ENCODE peak calls at places on chromosomes 5 and 9, in nine cellular contexts. Y is gastrocnemius medialis, M is RWPE1, K is lower leg skin, D is OCI-LY7, Q is fibroblast of mammary gland, L is fibroblast of villous mesenchyme, F is astrocyte of the spinal cord, H is uterus. O is an unnamed sample.

GRCh38 chr9:111039203-111039907 is 1.1 kb upstream of the LPAR1 start:
- DNase-seq in D (no peak), M (peak), K (no peak), H (no peak), F (no peak), L (no peak), Q (no peak), Y (no peak), O (no peak)

GRCh38 chr9:4640027-4640426 is 22.1 kb upstream of the PLPP6 start:
- DNase-seq in K (no peak), D (no peak), L (peak), Y (no peak), F (peak), H (no peak), M (no peak), Q (peak), O (no peak)

GRCh38 chr5:38595149-38595725 is 38.8 kb upstream of the LIFR start:
- DNase-seq in Q (peak), H (no peak), D (no peak), L (peak), F (peak), K (no peak), M (no peak), Y (no peak), O (no peak)

GRCh38 chr5:150779397-150780179 is 1.0 kb downstream of the SMIM3 start:
- DNase-seq in F (no peak), Y (no peak), H (no peak), D (no peak), K (no peak), Q (peak), M (no peak), L (peak), O (no peak)

GRCh38 chr9:134536101-134536900 is 105.3 kb upstream of the COL5A1 start:
- DNase-seq in L (peak), D (no peak), F (peak), Q (peak), Y (no peak), K (no peak), H (no peak), M (peak), O (no peak)

GRCh38 chr9:120617637-120617979 is 37.6 kb upstream of the CDK5RAP2 start:
- DNase-seq in H (no peak), Y (no peak), L (peak), D (no peak), K (no peak), F (no peak), M (no peak), Q (peak), O (no peak)

GRCh38 chr9:135045264-135046155 is 42.0 kb upstream of the OLFM1 start:
- DNase-seq in M (no peak), D (no peak), K (no peak), Y (no peak), F (no peak), Q (no peak), H (no peak), L (no peak), O (no peak)

GRCh38 chr5:56190500-56190899 is 42.6 kb downstream of the ANKRD55 start:
- DNase-seq in F (peak), K (peak), D (no peak), M (no peak), Y (no peak), L (peak), Q (peak), H (peak), O (no peak)

GRCh38 chr5:423626-424258 is 19.2 kb upstream of the EXOC3 start:
- DNase-seq in Q (no peak), D (no peak), H (no peak), F (no peak), L (no peak), K (no peak), Y (no peak), M (no peak), O (no peak)

GRCh38 chr5:109859537-109859936 is 169.8 kb downstream of the MAN2A1 start:
- DNase-seq in L (no peak), H (no peak), F (no peak), Q (peak), M (no peak), D (no peak), K (no peak), Y (no peak), O (no peak)

GRCh38 chr5:113721171-113721570 is 207.7 kb downstream of the YTHDC2 start:
- DNase-seq in H (no peak), F (no peak), Q (no peak), D (no peak), K (no peak), M (no peak), L (no peak), Y (no peak), O (no peak)

GRCh38 chr9:137178939-137179630 is 7.2 kb upstream of the TMEM210 start:
- DNase-seq in M (no peak), K (no peak), D (no peak), F (no peak), Y (no peak), Q (no peak), H (no peak), L (no peak), O (no peak)

GRCh38 chr9:69314547-69314946 is 10.5 kb upstream of the ENTREP1 start:
- DNase-seq in D (no peak), M (no peak), K (no peak), Y (no peak), Q (peak), H (no peak), F (peak), L (no peak), O (no peak)

GRCh38 chr9:3768698-3769458 is 243.1 kb upstream of the RFX3 start:
- DNase-seq in H (peak), Q (peak), M (no peak), K (no peak), D (no peak), F (peak), Y (no peak), L (peak), O (no peak)

GRCh38 chr9:127578952-127579853 is 32.9 kb upstream of the STXBP1 start:
- DNase-seq in Y (peak), H (peak), K (peak), M (peak), L (peak), Q (peak), F (peak), D (no peak), O (peak)
- TF ChIP-seq CTCF in Y (no peak), H (peak), K (no peak), M (no peak), L (peak), Q (peak), F (peak), D (no peak), O (no peak)

GRCh38 chr5:173969167-173970049 is 19.6 kb upstream of the C5orf47 start:
- DNase-seq in F (peak), L (peak), K (no peak), D (no peak), H (no peak), M (peak), Y (no peak), Q (peak), O (no peak)

GRCh38 chr5:173972844-173973613 is 15.9 kb upstream of the C5orf47 start:
- DNase-seq in Q (peak), L (peak), K (peak), F (peak), Y (peak), H (peak), M (peak), D (peak), O (peak)

GRCh38 chr5:173973614-173973969 is 15.4 kb upstream of the C5orf47 start:
- DNase-seq in M (no peak), D (no peak), K (no peak), L (no peak), Y (no peak), Q (no peak), F (no peak), H (no peak), O (no peak)

GRCh38 chr5:173971681-173972080 is 17.3 kb upstream of the C5orf47 start:
- DNase-seq in H (no peak), M (no peak), L (no peak), K (no peak), Y (no peak), F (no peak), Q (no peak), D (peak), O (no peak)

GRCh38 chr5:173970878-173971650 is 17.9 kb upstream of the C5orf47 start:
- DNase-seq in D (peak), L (no peak), M (no peak), Q (peak), K (no peak), H (peak), F (no peak), Y (no peak), O (no peak)
- TF ChIP-seq CTCF in D (peak), L (no peak), M (no peak), Q (peak), K (no peak), H (no peak), F (no peak), Y (no peak), O (no peak)

DNA sequence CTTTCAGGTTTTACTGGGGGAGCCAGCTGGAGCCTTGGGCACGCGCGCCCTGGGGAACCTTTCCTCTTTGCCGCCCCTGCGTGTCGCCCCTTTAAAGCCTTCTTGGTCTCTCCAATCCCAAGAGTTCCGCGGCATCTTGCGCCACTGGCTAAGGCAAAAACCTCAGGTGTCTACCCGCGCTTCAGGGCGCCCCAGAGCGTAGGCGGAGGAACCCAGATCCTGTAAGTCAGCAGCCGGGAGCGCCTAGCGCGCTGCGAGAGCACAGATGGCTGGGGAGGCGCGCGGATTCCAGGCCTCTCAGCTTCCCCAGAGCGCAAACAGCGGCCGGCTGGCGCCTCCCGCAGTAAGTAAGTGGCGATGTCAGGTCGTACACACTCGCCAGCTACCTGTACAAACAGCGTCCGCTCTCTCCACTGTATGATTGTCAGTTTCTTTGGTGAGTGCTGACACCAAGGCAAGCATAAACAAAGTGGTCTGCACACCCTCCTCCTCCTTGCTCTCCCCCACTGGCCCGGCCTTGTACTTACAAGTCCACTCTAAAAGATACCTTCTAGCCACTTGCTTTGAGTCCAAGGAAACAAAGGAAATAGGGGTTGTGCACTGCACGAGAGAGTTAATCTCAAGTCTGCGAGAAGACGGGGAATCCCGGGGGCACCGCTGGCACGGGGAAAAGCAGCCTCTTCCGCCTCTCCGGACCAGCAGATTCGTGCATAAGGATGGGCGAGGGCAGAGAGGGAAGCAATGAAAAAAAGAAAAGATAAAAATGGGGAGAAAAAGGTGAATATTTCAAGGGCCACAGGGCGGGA is 2.9 kb downstream of the HTR1A start:
- DNase-seq in D (no peak), M (no peak), F (no peak), L (peak), Y (no peak), H (no peak), Q (peak), K (no peak), O (no peak)
- TF ChIP-seq CTCF in D (no peak), M (no peak), F (no peak), L (no peak), Y (no peak), H (no peak), Q (no peak), K (no peak), O (no peak)

GRCh38 chr5:81164936-81165335 is 68.2 kb upstream of the CKMT2 start:
- DNase-seq in Y (no peak), D (no peak), F (peak), M (no peak), H (no peak), L (peak), K (no peak), Q (no peak), O (no peak)

GRCh38 chr5:81165493-81166119 is 67.5 kb upstream of the CKMT2 start:
- DNase-seq in M (peak), K (peak), D (peak), F (peak), H (peak), Q (peak), L (peak), Y (no peak), O (peak)

GRCh38 chr5:81162501-81162900 is 70.6 kb upstream of the CKMT2 start:
- DNase-seq in Q (no peak), D (no peak), H (no peak), K (no peak), L (no peak), Y (no peak), F (no peak), M (peak), O (no peak)

GRCh38 chr5:81164466-81164865 is 68.7 kb upstream of the CKMT2 start:
- DNase-seq in K (no peak), F (peak), Q (no peak), D (no peak), L (no peak), Y (no peak), M (no peak), H (no peak), O (no peak)

GRCh38 chr5:81163641-81164040 is 69.5 kb upstream of the CKMT2 start:
- DNase-seq in K (no peak), L (no peak), Q (no peak), Y (no peak), M (no peak), F (peak), H (no peak), D (no peak), O (no peak)
- TF ChIP-seq CTCF in K (no peak), L (no peak), Q (no peak), Y (no peak), M (no peak), F (no peak), H (no peak), D (no peak), O (no peak)

GRCh38 chr9:97741947-97742346 is 44.8 kb upstream of the XPA start:
- DNase-seq in L (no peak), D (no peak), H (no peak), M (no peak), F (no peak), Q (no peak), Y (no peak), K (no peak), O (no peak)

GRCh38 chr9:97744710-97745708 is 47.9 kb upstream of the XPA start:
- DNase-seq in M (peak), L (peak), K (no peak), Y (no peak), D (no peak), F (no peak), H (no peak), Q (no peak), O (no peak)

GRCh38 chr9:97742545-97742944 is 45.4 kb upstream of the XPA start:
- DNase-seq in Q (no peak), Y (no peak), K (no peak), F (no peak), D (no peak), M (no peak), H (no peak), L (no peak), O (no peak)

GRCh38 chr9:97737429-97737828 is 40.3 kb upstream of the XPA start:
- DNase-seq in H (no peak), D (no peak), Y (no peak), L (no peak), M (peak), Q (peak), K (no peak), F (no peak), O (no peak)

GRCh38 chr9:97740848-97741821 is 44.0 kb upstream of the XPA start:
- DNase-seq in M (peak), F (peak), L (peak), Q (peak), Y (no peak), D (no peak), H (peak), K (no peak), O (peak)
- TF ChIP-seq CTCF in M (no peak), F (peak), L (no peak), Q (no peak), Y (peak), D (no peak), H (peak), K (no peak), O (no peak)

O was measured in omental fat pad.